ENCODE peak calls at places on chromosomes 7 and 10, in seven cellular contexts. One of them, this sample, is unnamed.

GRCh38 chr7:27640914-27641570 is 21.6 kb downstream of the HIBADH start:
- DNase-seq in pancreas: no peak
- DNase-seq in right cardiac atrium: peak; percentile 24
- DNase-seq in left ventricle myocardium inferior: no peak
- DNase-seq in GM23248: peak; percentile 29
- DNase-seq in SJSA1: peak; percentile 79
- DNase-seq in Panc1: no peak
- DNase-seq in this sample: no peak

GRCh38 chr10:92573091-92573797 is 649 bp downstream of the IDE start:
- DNase-seq in pancreas: peak; percentile 38
- DNase-seq in right cardiac atrium: no peak
- DNase-seq in left ventricle myocardium inferior: no peak
- DNase-seq in GM23248: peak; percentile 84
- DNase-seq in SJSA1: peak; percentile 61
- DNase-seq in Panc1: no peak
- DNase-seq in this sample: peak; percentile 60

GRCh38 chr10:132742837-132743194 is 43.1 kb downstream of the NKX6-2 start:
- DNase-seq in pancreas: no peak
- DNase-seq in right cardiac atrium: no peak
- DNase-seq in left ventricle myocardium inferior: no peak
- DNase-seq in GM23248: no peak
- DNase-seq in SJSA1: peak; percentile 74
- DNase-seq in Panc1: no peak
- DNase-seq in this sample: no peak

GRCh38 chr7:19677201-19677600 is 31.6 kb downstream of the POLR1F start:
- DNase-seq in pancreas: no peak
- DNase-seq in right cardiac atrium: no peak
- DNase-seq in left ventricle myocardium inferior: no peak
- DNase-seq in GM23248: no peak
- DNase-seq in SJSA1: no peak
- DNase-seq in Panc1: no peak
- DNase-seq in this sample: no peak

GRCh38 chr7:70693690-70694356 is 438.1 kb upstream of the GALNT17 start:
- DNase-seq in pancreas: peak; percentile 66
- DNase-seq in right cardiac atrium: peak; percentile 81
- DNase-seq in left ventricle myocardium inferior: peak; percentile 83
- DNase-seq in GM23248: peak; percentile 73
- DNase-seq in SJSA1: no peak
- DNase-seq in Panc1: no peak
- DNase-seq in this sample: peak; percentile 80

GRCh38 chr10:103067951-103068350 is 125.1 kb downstream of the NT5C2 start:
- DNase-seq in pancreas: no peak
- DNase-seq in right cardiac atrium: no peak
- DNase-seq in left ventricle myocardium inferior: no peak
- DNase-seq in GM23248: peak; percentile 38
- DNase-seq in SJSA1: no peak
- DNase-seq in Panc1: no peak
- DNase-seq in this sample: no peak

GRCh38 chr7:101524376-101524775 is 104.7 kb downstream of the MYL10 start:
- DNase-seq in pancreas: no peak
- DNase-seq in right cardiac atrium: no peak
- DNase-seq in left ventricle myocardium inferior: no peak
- DNase-seq in GM23248: no peak
- DNase-seq in SJSA1: no peak
- DNase-seq in Panc1: no peak
- DNase-seq in this sample: no peak

GRCh38 chr10:69407621-69408301 is 9.0 kb downstream of the TACR2 start:
- DNase-seq in pancreas: peak; percentile 49
- DNase-seq in right cardiac atrium: no peak
- DNase-seq in left ventricle myocardium inferior: no peak
- DNase-seq in GM23248: no peak
- DNase-seq in SJSA1: no peak
- DNase-seq in Panc1: no peak
- DNase-seq in this sample: peak; percentile 53

GRCh38 chr10:93815304-93816091 is 57.8 kb downstream of the LGI1 start:
- DNase-seq in pancreas: no peak
- DNase-seq in right cardiac atrium: no peak
- DNase-seq in left ventricle myocardium inferior: no peak
- DNase-seq in GM23248: no peak
- DNase-seq in SJSA1: no peak
- DNase-seq in Panc1: no peak
- DNase-seq in this sample: no peak

GRCh38 chr10:29411666-29412335 is 122.9 kb downstream of the LYZL1 start:
- DNase-seq in pancreas: no peak
- DNase-seq in right cardiac atrium: no peak
- DNase-seq in left ventricle myocardium inferior: no peak
- DNase-seq in GM23248: no peak
- DNase-seq in SJSA1: no peak
- DNase-seq in Panc1: no peak
- DNase-seq in this sample: no peak
- H3K4me1 ChIP-seq in pancreas: peaks cover 32% of the 10 kb centered on the region
- H3K4me1 ChIP-seq in right cardiac atrium: peaks cover 6% of the 10 kb centered on the region
- H3K4me1 ChIP-seq in left ventricle myocardium inferior: peaks cover 72% of the 10 kb centered on the region
- H3K4me1 ChIP-seq in GM23248: peaks cover 32% of the 10 kb centered on the region
- H3K4me1 ChIP-seq in SJSA1: peaks cover 8% of the 10 kb centered on the region
- H3K4me1 ChIP-seq in Panc1: peaks cover 6% of the 10 kb centered on the region
- H3K4me1 ChIP-seq in this sample: no peaks in the 10 kb centered on the region

GRCh38 chr7:67955061-67955460 is 958.4 kb downstream of the TYW1 start:
- DNase-seq in pancreas: no peak
- DNase-seq in right cardiac atrium: no peak
- DNase-seq in left ventricle myocardium inferior: no peak
- DNase-seq in GM23248: no peak
- DNase-seq in SJSA1: no peak
- DNase-seq in Panc1: no peak
- DNase-seq in this sample: no peak
- H3K27ac ChIP-seq in pancreas: no peak overlapping the region
- H3K27ac ChIP-seq in right cardiac atrium: no peak overlapping the region
- H3K27ac ChIP-seq in left ventricle myocardium inferior: no peak overlapping the region
- H3K27ac ChIP-seq in GM23248: no peak overlapping the region
- H3K27ac ChIP-seq in SJSA1: no peak overlapping the region
- H3K27ac ChIP-seq in Panc1: no peak overlapping the region
- H3K27ac ChIP-seq in this sample: no peak overlapping the region

GRCh38 chr7:143172354-143172753 is 10.9 kb upstream of the TAS2R39 start:
- DNase-seq in pancreas: peak; percentile 82
- DNase-seq in right cardiac atrium: no peak
- DNase-seq in left ventricle myocardium inferior: no peak
- DNase-seq in GM23248: peak; percentile 25
- DNase-seq in SJSA1: no peak
- DNase-seq in Panc1: no peak
- DNase-seq in this sample: peak; percentile 73
- H3K4me3 ChIP-seq in pancreas: no peak overlapping the region
- H3K4me3 ChIP-seq in right cardiac atrium: no peak overlapping the region
- H3K4me3 ChIP-seq in left ventricle myocardium inferior: no peak overlapping the region
- H3K4me3 ChIP-seq in GM23248: peak overlapping the region; percentile 32
- H3K4me3 ChIP-seq in SJSA1: peak overlapping the region; percentile 13
- H3K4me3 ChIP-seq in Panc1: no peak overlapping the region
- H3K4me3 ChIP-seq in this sample: no peak overlapping the region

GRCh38 chr10:124495176-124495575 is 33.6 kb downstream of the LHPP start:
- DNase-seq in pancreas: no peak
- DNase-seq in right cardiac atrium: no peak
- DNase-seq in left ventricle myocardium inferior: no peak
- DNase-seq in GM23248: no peak
- DNase-seq in SJSA1: no peak
- DNase-seq in Panc1: no peak
- DNase-seq in this sample: no peak

GRCh38 chr10:124493191-124493936 is 31.7 kb downstream of the LHPP start:
- DNase-seq in pancreas: no peak
- DNase-seq in right cardiac atrium: no peak
- DNase-seq in left ventricle myocardium inferior: no peak
- DNase-seq in GM23248: no peak
- DNase-seq in SJSA1: no peak
- DNase-seq in Panc1: no peak
- DNase-seq in this sample: peak; percentile 59

GRCh38 chr10:124491105-124491504 is 29.5 kb downstream of the LHPP start:
- DNase-seq in pancreas: no peak
- DNase-seq in right cardiac atrium: no peak
- DNase-seq in left ventricle myocardium inferior: no peak
- DNase-seq in GM23248: no peak
- DNase-seq in SJSA1: no peak
- DNase-seq in Panc1: no peak
- DNase-seq in this sample: peak; percentile 62

GRCh38 chr10:124494050-124494807 is 32.6 kb downstream of the LHPP start:
- DNase-seq in pancreas: no peak
- DNase-seq in right cardiac atrium: no peak
- DNase-seq in left ventricle myocardium inferior: no peak
- DNase-seq in GM23248: no peak
- DNase-seq in SJSA1: no peak
- DNase-seq in Panc1: no peak
- DNase-seq in this sample: no peak

GRCh38 chr10:124492266-124492665 is 30.6 kb downstream of the LHPP start:
- DNase-seq in pancreas: no peak
- DNase-seq in right cardiac atrium: no peak
- DNase-seq in left ventricle myocardium inferior: no peak
- DNase-seq in GM23248: no peak
- DNase-seq in SJSA1: no peak
- DNase-seq in Panc1: no peak
- DNase-seq in this sample: no peak
- H3K4me1 ChIP-seq in pancreas: no peaks in the 10 kb centered on the region
- H3K4me1 ChIP-seq in right cardiac atrium: no peaks in the 10 kb centered on the region
- H3K4me1 ChIP-seq in left ventricle myocardium inferior: no peaks in the 10 kb centered on the region
- H3K4me1 ChIP-seq in GM23248: no peaks in the 10 kb centered on the region
- H3K4me1 ChIP-seq in SJSA1: no peaks in the 10 kb centered on the region
- H3K4me1 ChIP-seq in Panc1: no peaks in the 10 kb centered on the region
- H3K4me1 ChIP-seq in this sample: no peaks in the 10 kb centered on the region

GRCh38 chr10:60564475-60564874 is 174.8 kb upstream of the ANK3 start:
- DNase-seq in pancreas: no peak
- DNase-seq in right cardiac atrium: no peak
- DNase-seq in left ventricle myocardium inferior: no peak
- DNase-seq in GM23248: peak; percentile 7
- DNase-seq in SJSA1: no peak
- DNase-seq in Panc1: no peak
- DNase-seq in this sample: no peak
- H3K27ac ChIP-seq in pancreas: no peak overlapping the region
- H3K27ac ChIP-seq in right cardiac atrium: no peak overlapping the region
- H3K27ac ChIP-seq in left ventricle myocardium inferior: no peak overlapping the region
- H3K27ac ChIP-seq in GM23248: no peak overlapping the region
- H3K27ac ChIP-seq in SJSA1: no peak overlapping the region
- H3K27ac ChIP-seq in Panc1: no peak overlapping the region
- H3K27ac ChIP-seq in this sample: no peak overlapping the region

GRCh38 chr7:94400643-94401042 is 5.9 kb downstream of the COL1A2 start:
- DNase-seq in pancreas: no peak
- DNase-seq in right cardiac atrium: no peak
- DNase-seq in left ventricle myocardium inferior: no peak
- DNase-seq in GM23248: peak; percentile 75
- DNase-seq in SJSA1: no peak
- DNase-seq in Panc1: no peak
- DNase-seq in this sample: no peak
- H3K4me3 ChIP-seq in pancreas: no peak overlapping the region
- H3K4me3 ChIP-seq in right cardiac atrium: no peak overlapping the region
- H3K4me3 ChIP-seq in left ventricle myocardium inferior: peak overlapping the region; percentile 19
- H3K4me3 ChIP-seq in GM23248: peak overlapping the region; percentile 99
- H3K4me3 ChIP-seq in SJSA1: no peak overlapping the region
- H3K4me3 ChIP-seq in Panc1: no peak overlapping the region
- H3K4me3 ChIP-seq in this sample: no peak overlapping the region

GRCh38 chr10:62058476-62058875 is 157.0 kb downstream of the ARID5B start:
- DNase-seq in pancreas: no peak
- DNase-seq in right cardiac atrium: no peak
- DNase-seq in left ventricle myocardium inferior: no peak
- DNase-seq in GM23248: peak; percentile 61
- DNase-seq in SJSA1: no peak
- DNase-seq in Panc1: no peak
- DNase-seq in this sample: no peak
- H3K4me1 ChIP-seq in pancreas: peaks cover 25% of the 10 kb centered on the region
- H3K4me1 ChIP-seq in right cardiac atrium: peaks cover 10% of the 10 kb centered on the region
- H3K4me1 ChIP-seq in left ventricle myocardium inferior: peaks cover 99% of the 10 kb centered on the region
- H3K4me1 ChIP-seq in GM23248: peaks cover 93% of the 10 kb centered on the region
- H3K4me1 ChIP-seq in SJSA1: peaks cover 48% of the 10 kb centered on the region
- H3K4me1 ChIP-seq in Panc1: peaks cover 11% of the 10 kb centered on the region
- H3K4me1 ChIP-seq in this sample: peaks cover 25% of the 10 kb centered on the region

GRCh38 chr7:68858497-68858896 is 739.8 kb upstream of the AUTS2 start:
- DNase-seq in pancreas: no peak
- DNase-seq in right cardiac atrium: no peak
- DNase-seq in left ventricle myocardium inferior: no peak
- DNase-seq in GM23248: no peak
- DNase-seq in SJSA1: no peak
- DNase-seq in Panc1: no peak
- DNase-seq in this sample: no peak
- H3K27ac ChIP-seq in pancreas: no peak overlapping the region
- H3K27ac ChIP-seq in right cardiac atrium: no peak overlapping the region
- H3K27ac ChIP-seq in left ventricle myocardium inferior: no peak overlapping the region
- H3K27ac ChIP-seq in GM23248: no peak overlapping the region
- H3K27ac ChIP-seq in SJSA1: no peak overlapping the region
- H3K27ac ChIP-seq in Panc1: no peak overlapping the region
- H3K27ac ChIP-seq in this sample: no peak overlapping the region